ENCODE peak calls at places on chromosomes 12 and 14, in eight cellular contexts. K is cardiac septum; F is AG08395; Q is stimulated activated CD8-positive, alpha-beta memory T cell treated with anti-CD3 and anti-CD28 coated beads, Interleukin-7, amount 100 ng/mL, for 1 hour; W is naive thymus-derived CD4-positive, alpha-beta T cell; Y is activated T-helper 1 cell treated with anti-CD3 and anti-CD28 coated beads, Interleukin-2, amount 50 U/mL, for 16 hours; T is NCI-H2171 treated with DMSO at 0.1 percent for 48 hours; B is posterior cingulate gyrus. M is an unnamed sample.

GRCh38 chr12:115174928-115175327 is 491.0 kb upstream of the TBX3 start:
- DNase-seq in K (no peak), F (no peak), Q (no peak), W (no peak), Y (no peak), T (no peak), B (no peak), M (no peak)

GRCh38 chr14:37985826-37986470 is 221.8 kb upstream of the SSTR1 start:
- DNase-seq in K (no peak), F (peak), Q (peak), W (peak), Y (no peak), T (peak), B (no peak), M (peak)

GRCh38 chr12:70787612-70788011 is 132.9 kb downstream of the PTPRR start:
- DNase-seq in K (no peak), F (no peak), Q (no peak), W (no peak), Y (no peak), T (no peak), B (no peak), M (no peak)

GRCh38 chr12:106840217-106840616 is 65.7 kb downstream of the RIC8B start:
- DNase-seq in K (no peak), F (peak), Q (no peak), W (no peak), Y (no peak), T (no peak), B (no peak), M (peak)

GRCh38 chr12:16012086-16012485 is 101.0 kb downstream of the DERA start:
- DNase-seq in K (no peak), F (no peak), Q (no peak), W (no peak), Y (no peak), T (no peak), B (no peak), M (no peak)

GRCh38 chr12:4421590-4422031 is 24.0 kb downstream of the FGF6 start:
- DNase-seq in K (no peak), F (peak), Q (no peak), W (peak), Y (no peak), T (peak), B (no peak), M (peak)

GRCh38 chr12:15982471-15982870 is 71.3 kb downstream of the DERA start:
- DNase-seq in K (no peak), F (peak), Q (no peak), W (no peak), Y (no peak), T (peak), B (no peak), M (no peak)

GRCh38 chr12:31796270-31796951 is 67.6 kb upstream of the AMN1 start:
- DNase-seq in K (no peak), F (no peak), Q (no peak), W (no peak), Y (no peak), T (no peak), B (no peak), M (no peak)

GRCh38 chr14:76346391-76347160 is 29.4 kb upstream of the ESRRB start:
- DNase-seq in K (peak), F (no peak), Q (no peak), W (no peak), Y (no peak), T (no peak), B (no peak), M (no peak)

M was measured in nephron progenitor cell.